ENCODE peak calls at places on chromosome 1, in seven cellular contexts. One of them, this sample, is unnamed.
A peak's percentile ranks its signal among the peaks of the same experiment; 100 is the strongest.

GRCh38 chr1:212453156-212453857 is 20.6 kb downstream of the NENF start:
- DNase-seq in CD4-positive, alpha-beta memory T cell: no peak
- DNase-seq in mammary epithelial cell: no peak
- DNase-seq in aorta: peak; percentile 73
- DNase-seq in thoracic aorta: no peak
- DNase-seq in Karpas-422: no peak
- DNase-seq in OCI-LY7: no peak
- DNase-seq in this sample: no peak

GRCh38 chr1:15083578-15083977 is 70.0 kb upstream of the TMEM51 start:
- DNase-seq in mammary epithelial cell: peak; percentile 47
- DNase-seq in aorta: no peak
- DNase-seq in thoracic aorta: no peak
- DNase-seq in OCI-LY7: no peak
- DNase-seq in Karpas-422: no peak
- DNase-seq in CD4-positive, alpha-beta memory T cell: no peak
- DNase-seq in this sample: no peak

GRCh38 chr1:235631816-235632215 is 17.8 kb downstream of the GNG4 start:
- DNase-seq in mammary epithelial cell: no peak
- DNase-seq in CD4-positive, alpha-beta memory T cell: no peak
- DNase-seq in OCI-LY7: no peak
- DNase-seq in aorta: peak; percentile 49
- DNase-seq in Karpas-422: no peak
- DNase-seq in thoracic aorta: no peak
- DNase-seq in this sample: no peak

GRCh38 chr1:21534674-21535378 is 25.6 kb downstream of the ALPL start:
- DNase-seq in mammary epithelial cell: peak; percentile 62
- DNase-seq in thoracic aorta: no peak
- DNase-seq in OCI-LY7: peak; percentile 68
- DNase-seq in CD4-positive, alpha-beta memory T cell: no peak
- DNase-seq in Karpas-422: peak; percentile 90
- DNase-seq in aorta: no peak
- DNase-seq in this sample: peak; percentile 29

GRCh38 chr1:227576152-227576551 is 12.8 kb downstream of the ZNF678 start:
- DNase-seq in thoracic aorta: no peak
- DNase-seq in CD4-positive, alpha-beta memory T cell: no peak
- DNase-seq in Karpas-422: no peak
- DNase-seq in OCI-LY7: no peak
- DNase-seq in mammary epithelial cell: no peak
- DNase-seq in aorta: no peak
- DNase-seq in this sample: no peak

GRCh38 chr1:184823080-184823479 is 68.4 kb upstream of the EDEM3 start:
- DNase-seq in Karpas-422: no peak
- DNase-seq in aorta: no peak
- DNase-seq in mammary epithelial cell: no peak
- DNase-seq in CD4-positive, alpha-beta memory T cell: no peak
- DNase-seq in OCI-LY7: no peak
- DNase-seq in thoracic aorta: no peak
- DNase-seq in this sample: no peak

GRCh38 chr1:89953929-89954328 is 41.0 kb upstream of the ZNF326 start:
- DNase-seq in OCI-LY7: no peak
- DNase-seq in aorta: no peak
- DNase-seq in mammary epithelial cell: no peak
- DNase-seq in thoracic aorta: no peak
- DNase-seq in Karpas-422: no peak
- DNase-seq in CD4-positive, alpha-beta memory T cell: no peak
- DNase-seq in this sample: no peak

GRCh38 chr1:6475381-6476133 is 9.6 kb upstream of the TNFRSF25 start:
- DNase-seq in mammary epithelial cell: peak; percentile 31
- DNase-seq in Karpas-422: peak; percentile 84
- DNase-seq in aorta: peak; percentile 88
- DNase-seq in thoracic aorta: no peak
- DNase-seq in OCI-LY7: peak; percentile 67
- DNase-seq in CD4-positive, alpha-beta memory T cell: peak; percentile 77
- DNase-seq in this sample: peak; percentile 71

GRCh38 chr1:2446394-2446793 is 29.7 kb upstream of the PLCH2 start:
- DNase-seq in thoracic aorta: no peak
- DNase-seq in aorta: no peak
- DNase-seq in mammary epithelial cell: no peak
- DNase-seq in OCI-LY7: no peak
- DNase-seq in CD4-positive, alpha-beta memory T cell: no peak
- DNase-seq in Karpas-422: no peak
- DNase-seq in this sample: no peak

GRCh38 chr1:204112876-204113730 is 38.7 kb downstream of the ETNK2 start:
- DNase-seq in aorta: no peak
- DNase-seq in CD4-positive, alpha-beta memory T cell: no peak
- DNase-seq in thoracic aorta: no peak
- DNase-seq in OCI-LY7: no peak
- DNase-seq in mammary epithelial cell: no peak
- DNase-seq in Karpas-422: no peak
- DNase-seq in this sample: no peak

GRCh38 chr1:83976920-83977319 is 22.0 kb downstream of the TTLL7 start:
- DNase-seq in mammary epithelial cell: no peak
- DNase-seq in aorta: no peak
- DNase-seq in Karpas-422: no peak
- DNase-seq in CD4-positive, alpha-beta memory T cell: no peak
- DNase-seq in OCI-LY7: no peak
- DNase-seq in thoracic aorta: no peak
- DNase-seq in this sample: no peak

GRCh38 chr1:227946624-227947424 is 908 bp downstream of the WNT9A start:
- DNase-seq in mammary epithelial cell: peak; percentile 85
- DNase-seq in aorta: peak; percentile 86
- DNase-seq in Karpas-422: no peak
- DNase-seq in thoracic aorta: no peak
- DNase-seq in OCI-LY7: no peak
- DNase-seq in CD4-positive, alpha-beta memory T cell: peak; percentile 56
- DNase-seq in this sample: peak; percentile 60

GRCh38 chr1:19260211-19261138 is 8.9 kb downstream of the MRTO4 start:
- DNase-seq in aorta: peak; percentile 73
- DNase-seq in Karpas-422: no peak
- DNase-seq in thoracic aorta: no peak
- DNase-seq in CD4-positive, alpha-beta memory T cell: no peak
- DNase-seq in OCI-LY7: no peak
- DNase-seq in mammary epithelial cell: no peak
- DNase-seq in this sample: no peak

GRCh38 chr1:214503553-214503952 is 47.8 kb downstream of the PTPN14 start:
- DNase-seq in mammary epithelial cell: peak; percentile 40
- DNase-seq in thoracic aorta: no peak
- DNase-seq in aorta: no peak
- DNase-seq in OCI-LY7: no peak
- DNase-seq in CD4-positive, alpha-beta memory T cell: no peak
- DNase-seq in Karpas-422: no peak
- DNase-seq in this sample: no peak

GRCh38 chr1:239861985-239862384 is 229.7 kb upstream of the FMN2 start:
- DNase-seq in OCI-LY7: no peak
- DNase-seq in Karpas-422: no peak
- DNase-seq in aorta: no peak
- DNase-seq in CD4-positive, alpha-beta memory T cell: no peak
- DNase-seq in mammary epithelial cell: no peak
- DNase-seq in thoracic aorta: no peak
- DNase-seq in this sample: no peak

GRCh38 chr1:35505911-35506798 is 51.0 kb downstream of the KIAA0319L start:
- DNase-seq in OCI-LY7: peak; percentile 63
- DNase-seq in Karpas-422: peak; percentile 67
- DNase-seq in mammary epithelial cell: peak; percentile 90
- DNase-seq in aorta: no peak
- DNase-seq in thoracic aorta: no peak
- DNase-seq in CD4-positive, alpha-beta memory T cell: peak; percentile 82
- DNase-seq in this sample: peak; percentile 70

GRCh38 chr1:52139817-52140540 is 1.9 kb upstream of the ZFYVE9 start:
- DNase-seq in thoracic aorta: no peak
- DNase-seq in CD4-positive, alpha-beta memory T cell: peak; percentile 25
- DNase-seq in aorta: no peak
- DNase-seq in OCI-LY7: peak; percentile 19
- DNase-seq in Karpas-422: no peak
- DNase-seq in mammary epithelial cell: peak; percentile 92
- DNase-seq in this sample: peak; percentile 46

GRCh38 chr1:84266748-84267147 is 34.8 kb upstream of the SAMD13 start:
- DNase-seq in CD4-positive, alpha-beta memory T cell: no peak
- DNase-seq in mammary epithelial cell: no peak
- DNase-seq in thoracic aorta: no peak
- DNase-seq in aorta: no peak
- DNase-seq in Karpas-422: no peak
- DNase-seq in OCI-LY7: no peak
- DNase-seq in this sample: no peak

GRCh38 chr1:207883104-207883651 is 27.7 kb downstream of the CD34 start:
- DNase-seq in mammary epithelial cell: no peak
- DNase-seq in OCI-LY7: no peak
- DNase-seq in thoracic aorta: no peak
- DNase-seq in Karpas-422: no peak
- DNase-seq in CD4-positive, alpha-beta memory T cell: peak; percentile 47
- DNase-seq in aorta: no peak
- DNase-seq in this sample: peak; percentile 76
- H3K4me3 ChIP-seq in mammary epithelial cell: no peak overlapping the region
- H3K4me3 ChIP-seq in OCI-LY7: no peak overlapping the region
- H3K4me3 ChIP-seq in thoracic aorta: peak overlapping the region; percentile 23
- H3K4me3 ChIP-seq in Karpas-422: peak overlapping the region; percentile 37
- H3K4me3 ChIP-seq in CD4-positive, alpha-beta memory T cell: peak overlapping the region; percentile 32
- H3K4me3 ChIP-seq in aorta: no peak overlapping the region
- H3K4me3 ChIP-seq in this sample: peak overlapping the region; percentile 92

GRCh38 chr1:8590696-8591351 is 226.6 kb downstream of the RERE start:
- DNase-seq in Karpas-422: no peak
- DNase-seq in OCI-LY7: no peak
- DNase-seq in mammary epithelial cell: no peak
- DNase-seq in thoracic aorta: no peak
- DNase-seq in aorta: no peak
- DNase-seq in CD4-positive, alpha-beta memory T cell: no peak
- DNase-seq in this sample: peak; percentile 31

GRCh38 chr1:8587784-8588183 is 229.7 kb downstream of the RERE start:
- DNase-seq in mammary epithelial cell: no peak
- DNase-seq in OCI-LY7: no peak
- DNase-seq in Karpas-422: no peak
- DNase-seq in CD4-positive, alpha-beta memory T cell: no peak
- DNase-seq in thoracic aorta: no peak
- DNase-seq in aorta: no peak
- DNase-seq in this sample: no peak

GRCh38 chr1:8591547-8591946 is 225.9 kb downstream of the RERE start:
- DNase-seq in CD4-positive, alpha-beta memory T cell: no peak
- DNase-seq in OCI-LY7: no peak
- DNase-seq in Karpas-422: no peak
- DNase-seq in mammary epithelial cell: no peak
- DNase-seq in thoracic aorta: no peak
- DNase-seq in aorta: no peak
- DNase-seq in this sample: no peak

GRCh38 chr1:8586438-8586837 is 231.0 kb downstream of the RERE start:
- DNase-seq in mammary epithelial cell: peak; percentile 35
- DNase-seq in thoracic aorta: no peak
- DNase-seq in OCI-LY7: no peak
- DNase-seq in Karpas-422: no peak
- DNase-seq in aorta: no peak
- DNase-seq in CD4-positive, alpha-beta memory T cell: no peak
- DNase-seq in this sample: no peak

GRCh38 chr1:8589571-8589970 is 227.9 kb downstream of the RERE start:
- DNase-seq in thoracic aorta: no peak
- DNase-seq in aorta: no peak
- DNase-seq in Karpas-422: no peak
- DNase-seq in mammary epithelial cell: no peak
- DNase-seq in OCI-LY7: no peak
- DNase-seq in CD4-positive, alpha-beta memory T cell: no peak
- DNase-seq in this sample: no peak
- H3K4me1 ChIP-seq in thoracic aorta: peaks cover 5% of the 10 kb centered on the region
- H3K4me1 ChIP-seq in aorta: peaks cover 2% of the 10 kb centered on the region
- H3K4me1 ChIP-seq in Karpas-422: no peaks in the 10 kb centered on the region
- H3K4me1 ChIP-seq in mammary epithelial cell: no peaks in the 10 kb centered on the region
- H3K4me1 ChIP-seq in OCI-LY7: no peaks in the 10 kb centered on the region
- H3K4me1 ChIP-seq in CD4-positive, alpha-beta memory T cell: no peaks in the 10 kb centered on the region
- H3K4me1 ChIP-seq in this sample: no peaks in the 10 kb centered on the region

GRCh38 chr1:41740058-41740457 is 178.7 kb downstream of the HIVEP3 start:
- DNase-seq in mammary epithelial cell: no peak
- DNase-seq in Karpas-422: no peak
- DNase-seq in aorta: peak; percentile 57
- DNase-seq in CD4-positive, alpha-beta memory T cell: no peak
- DNase-seq in OCI-LY7: no peak
- DNase-seq in thoracic aorta: no peak
- DNase-seq in this sample: no peak

GRCh38 chr1:41738010-41738409 is 180.7 kb downstream of the HIVEP3 start:
- DNase-seq in thoracic aorta: no peak
- DNase-seq in OCI-LY7: no peak
- DNase-seq in Karpas-422: no peak
- DNase-seq in aorta: no peak
- DNase-seq in mammary epithelial cell: no peak
- DNase-seq in CD4-positive, alpha-beta memory T cell: no peak
- DNase-seq in this sample: no peak

GRCh38 chr1:41738475-41738874 is 180.2 kb downstream of the HIVEP3 start:
- DNase-seq in aorta: no peak
- DNase-seq in mammary epithelial cell: no peak
- DNase-seq in CD4-positive, alpha-beta memory T cell: no peak
- DNase-seq in Karpas-422: no peak
- DNase-seq in thoracic aorta: no peak
- DNase-seq in OCI-LY7: no peak
- DNase-seq in this sample: no peak

GRCh38 chr1:41740630-41741239 is 178.0 kb downstream of the HIVEP3 start:
- DNase-seq in aorta: no peak
- DNase-seq in thoracic aorta: no peak
- DNase-seq in OCI-LY7: no peak
- DNase-seq in mammary epithelial cell: no peak
- DNase-seq in Karpas-422: no peak
- DNase-seq in CD4-positive, alpha-beta memory T cell: no peak
- DNase-seq in this sample: peak; percentile 64

GRCh38 chr1:41739061-41739955 is 179.4 kb downstream of the HIVEP3 start:
- DNase-seq in aorta: peak; percentile 93
- DNase-seq in OCI-LY7: no peak
- DNase-seq in CD4-positive, alpha-beta memory T cell: peak; percentile 54
- DNase-seq in thoracic aorta: peak; percentile 28
- DNase-seq in Karpas-422: peak; percentile 87
- DNase-seq in mammary epithelial cell: peak; percentile 64
- DNase-seq in this sample: peak; percentile 48
- H3K4me3 ChIP-seq in aorta: no peak overlapping the region
- H3K4me3 ChIP-seq in OCI-LY7: no peak overlapping the region
- H3K4me3 ChIP-seq in CD4-positive, alpha-beta memory T cell: no peak overlapping the region
- H3K4me3 ChIP-seq in thoracic aorta: peak overlapping the region; percentile 21
- H3K4me3 ChIP-seq in Karpas-422: peak overlapping the region; percentile 51
- H3K4me3 ChIP-seq in mammary epithelial cell: no peak overlapping the region
- H3K4me3 ChIP-seq in this sample: peak overlapping the region; percentile 65

GRCh38 chr1:183816110-183816509 is 11.2 kb downstream of the RGL1 start:
- DNase-seq in Karpas-422: no peak
- DNase-seq in OCI-LY7: no peak
- DNase-seq in thoracic aorta: no peak
- DNase-seq in aorta: no peak
- DNase-seq in mammary epithelial cell: no peak
- DNase-seq in CD4-positive, alpha-beta memory T cell: no peak
- DNase-seq in this sample: no peak

GRCh38 chr1:183810172-183810571 is 5.3 kb downstream of the RGL1 start:
- DNase-seq in Karpas-422: no peak
- DNase-seq in CD4-positive, alpha-beta memory T cell: no peak
- DNase-seq in aorta: no peak
- DNase-seq in OCI-LY7: no peak
- DNase-seq in thoracic aorta: no peak
- DNase-seq in mammary epithelial cell: no peak
- DNase-seq in this sample: no peak

GRCh38 chr1:183812111-183812510 is 7.2 kb downstream of the RGL1 start:
- DNase-seq in thoracic aorta: no peak
- DNase-seq in CD4-positive, alpha-beta memory T cell: no peak
- DNase-seq in aorta: no peak
- DNase-seq in mammary epithelial cell: no peak
- DNase-seq in Karpas-422: no peak
- DNase-seq in OCI-LY7: no peak
- DNase-seq in this sample: no peak

GRCh38 chr1:183810756-183811155 is 5.8 kb downstream of the RGL1 start:
- DNase-seq in CD4-positive, alpha-beta memory T cell: no peak
- DNase-seq in mammary epithelial cell: no peak
- DNase-seq in aorta: no peak
- DNase-seq in OCI-LY7: no peak
- DNase-seq in thoracic aorta: no peak
- DNase-seq in Karpas-422: no peak
- DNase-seq in this sample: no peak

GRCh38 chr1:183812686-183813569 is 8.0 kb downstream of the RGL1 start:
- DNase-seq in aorta: no peak
- DNase-seq in Karpas-422: no peak
- DNase-seq in CD4-positive, alpha-beta memory T cell: no peak
- DNase-seq in thoracic aorta: no peak
- DNase-seq in OCI-LY7: no peak
- DNase-seq in mammary epithelial cell: peak; percentile 35
- DNase-seq in this sample: no peak
- H3K4me1 ChIP-seq in aorta: peaks cover 2% of the 10 kb centered on the region
- H3K4me1 ChIP-seq in Karpas-422: no peaks in the 10 kb centered on the region
- H3K4me1 ChIP-seq in CD4-positive, alpha-beta memory T cell: no peaks in the 10 kb centered on the region
- H3K4me1 ChIP-seq in thoracic aorta: peaks cover 67% of the 10 kb centered on the region
- H3K4me1 ChIP-seq in OCI-LY7: no peaks in the 10 kb centered on the region
- H3K4me1 ChIP-seq in mammary epithelial cell: peaks cover 4% of the 10 kb centered on the region
- H3K4me1 ChIP-seq in this sample: no peaks in the 10 kb centered on the region

This sample was measured in CD4-positive, CD25-positive, alpha-beta regulatory T cell.